ENCODE peak calls at places on chromosomes 6 and 20, in five cellular contexts. H, U, Y, W and B are unnamed samples. For H3K27me3, the result is how much of the 10 kb centered on the place peaks cover.

GRCh38 chr20:23684261-23684660 is 4.6 kb downstream of the CST4 start:
- DNase-seq in H (no peak), U (no peak), Y (no peak), W (no peak), B (no peak)

GRCh38 chr6:106051241-106051640 is 34.9 kb upstream of the PRDM1 start:
- DNase-seq in H (no peak), U (no peak), Y (no peak), W (no peak), B (no peak)

GRCh38 chr6:134287863-134288537 is 29.9 kb downstream of the SGK1 start:
- DNase-seq in H (no peak), U (no peak), Y (no peak), W (no peak), B (no peak)

GRCh38 chr6:73264446-73264845 is 1.4 kb upstream of the KHDC1 start:
- DNase-seq in H (no peak), U (no peak), Y (no peak), W (no peak), B (no peak)

GRCh38 chr20:16027710-16028109 is 545.5 kb downstream of the KIF16B start:
- DNase-seq in H (no peak), U (no peak), Y (no peak), W (no peak), B (no peak)

GRCh38 chr6:6654599-6655575 is 66.4 kb downstream of the LY86 start:
- DNase-seq in H (no peak), U (no peak), Y (peak), W (no peak), B (no peak)

GRCh38 chr6:139126255-139126654 is 8.6 kb upstream of the HECA start:
- DNase-seq in H (no peak), U (no peak), Y (no peak), W (no peak), B (no peak)

GRCh38 chr6:71387179-71387578 is 98.6 kb downstream of the OGFRL1 start:
- DNase-seq in H (no peak), U (no peak), Y (no peak), W (no peak), B (no peak)

GRCh38 chr20:17916365-17916996 is 52.1 kb downstream of the SNX5 start:
- DNase-seq in H (no peak), U (no peak), Y (no peak), W (no peak), B (no peak)

GRCh38 chr20:1209447-1210387 is 6.5 kb downstream of the C20orf202 start:
- DNase-seq in H (no peak), U (no peak), Y (no peak), W (no peak), B (no peak)

GRCh38 chr6:2940851-2941250 is 30.5 kb downstream of the SERPINB6 start:
- DNase-seq in H (no peak), U (no peak), Y (no peak), W (no peak), B (no peak)
- H3K27me3 ChIP-seq in H (under half), U (under half), Y (under half), W (under half), B (under half)

GRCh38 chr6:127148511-127148910 is 30.0 kb downstream of the RSPO3 start:
- DNase-seq in H (no peak), U (no peak), Y (no peak), W (no peak), B (no peak)

GRCh38 chr6:127160484-127160883 is 42.0 kb downstream of the RSPO3 start:
- DNase-seq in H (no peak), U (no peak), Y (no peak), W (no peak), B (no peak)

GRCh38 chr6:127154509-127154908 is 36.0 kb downstream of the RSPO3 start:
- DNase-seq in H (no peak), U (no peak), Y (no peak), W (no peak), B (no peak)
- H3K27me3 ChIP-seq in H (under half), U (under half), Y (under half), W (under half), B (under half)

GRCh38 chr6:34150766-34151165 is 4.9 kb upstream of the GRM4 start:
- DNase-seq in H (no peak), U (peak), Y (no peak), W (peak), B (no peak)

GRCh38 chr6:34147906-34148701 is 2.2 kb upstream of the GRM4 start:
- DNase-seq in H (no peak), U (no peak), Y (no peak), W (peak), B (no peak)

GRCh38 chr6:34146801-34147592 is 1.1 kb upstream of the GRM4 start:
- DNase-seq in H (no peak), U (no peak), Y (no peak), W (peak), B (no peak)

GRCh38 chr6:34149831-34150400 is 4.0 kb upstream of the GRM4 start:
- DNase-seq in H (no peak), U (peak), Y (no peak), W (peak), B (no peak)

DNA sequence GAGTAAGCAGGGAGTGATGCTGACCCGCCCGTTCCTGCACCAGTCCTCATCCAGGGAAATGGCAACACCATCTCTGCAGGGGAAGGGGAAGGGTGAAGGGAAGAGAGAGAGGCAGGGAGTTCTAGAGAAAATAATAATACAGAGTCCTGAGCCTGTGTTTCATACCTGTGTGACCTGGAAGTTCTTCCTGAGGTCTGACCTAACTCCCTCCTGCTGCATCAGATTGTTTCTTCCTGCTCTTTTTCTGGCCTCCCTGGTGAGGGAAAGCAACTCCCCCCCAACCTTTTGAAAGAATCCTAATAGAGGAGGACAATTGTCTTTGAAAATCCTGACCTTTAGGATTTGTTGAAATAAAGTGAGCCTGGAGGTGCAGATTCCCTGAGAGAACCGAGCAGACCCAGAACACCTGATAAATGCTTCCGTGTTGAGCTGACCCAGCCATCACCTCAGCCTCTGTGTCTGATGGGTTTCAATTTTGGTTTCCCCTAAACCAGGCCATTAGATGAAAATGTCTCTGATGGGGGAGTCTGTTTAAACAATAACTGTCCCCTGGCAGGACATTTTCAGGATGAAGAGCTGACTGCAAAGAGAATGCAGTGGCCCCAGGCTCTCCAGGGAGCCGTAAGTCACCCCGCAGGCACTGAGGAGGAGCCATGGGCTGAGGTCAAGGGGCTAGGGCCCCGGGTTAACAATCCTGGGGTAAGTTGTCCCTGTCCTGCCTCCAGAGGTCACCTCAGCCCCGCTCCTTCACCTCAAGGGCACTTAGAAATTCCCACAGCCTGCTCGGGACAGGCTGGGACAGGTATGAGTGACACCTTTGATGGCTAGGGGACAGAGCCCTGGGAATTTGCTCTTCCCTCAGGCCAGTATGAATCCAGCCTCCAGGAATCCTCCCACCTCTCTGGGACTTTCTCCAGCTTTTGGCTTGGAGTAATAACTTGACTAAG is 3.2 kb upstream of the GRM4 start:
- DNase-seq in H (no peak), U (peak), Y (no peak), W (peak), B (no peak)
- H3K27me3 ChIP-seq in H (half or more), U (half or more), Y (under half), W (under half), B (under half)

DNA sequence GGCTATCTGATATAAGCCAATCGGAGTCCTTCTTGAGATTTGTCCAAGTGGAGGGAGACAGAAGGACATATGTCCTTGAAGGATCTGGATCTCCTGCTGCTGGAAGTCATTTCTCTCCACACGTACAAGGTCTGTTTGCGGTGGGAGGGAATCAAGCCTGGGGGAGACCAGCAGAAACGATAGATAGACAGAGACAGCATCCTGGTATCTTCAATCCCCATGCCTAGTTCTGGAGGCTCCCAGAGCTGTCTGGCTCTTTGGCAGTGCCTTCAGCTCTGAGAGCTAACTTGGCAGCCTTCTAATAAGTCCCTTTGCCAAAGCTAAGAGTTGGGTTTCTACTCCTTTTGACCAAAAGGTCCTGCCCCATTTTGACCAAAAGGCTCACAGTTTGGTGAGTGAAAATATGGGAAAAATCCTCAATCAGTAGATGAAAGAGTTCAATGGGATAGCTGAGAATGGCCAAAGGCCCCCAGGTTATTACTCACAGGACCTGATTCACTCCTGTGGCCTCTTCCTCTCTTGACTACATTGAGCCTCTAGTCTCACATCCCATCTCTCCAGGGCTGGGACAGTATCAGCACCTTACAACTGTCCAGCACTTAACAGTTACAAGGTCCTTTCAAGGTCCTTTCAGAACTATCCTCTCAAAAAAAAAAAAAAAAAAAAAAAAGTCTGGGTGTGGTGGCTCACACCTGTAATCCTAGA is 20.3 kb downstream of the AARS2 start:
- DNase-seq in H (no peak), U (no peak), Y (no peak), W (peak), B (no peak)
- H3K27me3 ChIP-seq in H (half or more), U (under half), Y (under half), W (under half), B (half or more)

GRCh38 chr20:25082498-25082873 is 545 bp upstream of the VSX1 start:
- DNase-seq in H (no peak), U (peak), Y (no peak), W (no peak), B (no peak)
- H3K27me3 ChIP-seq in H (half or more), U (half or more), Y (half or more), W (under half), B (under half)